ENCODE peak calls at places on chromosomes 2 and 18, in eight cellular contexts. P, Z, I, B, L, E, H and U are unnamed samples.

GRCh38 chr2:49255325-49256023 is 101.2 kb upstream of the FSHR start:
- DNase-seq in I (peak), P (no peak), H (no peak), B (no peak), Z (no peak), E (no peak), L (peak), U (no peak)

GRCh38 chr2:64220906-64221659 is 76.9 kb upstream of the PELI1 start:
- DNase-seq in P (no peak), E (no peak), Z (no peak), B (no peak), I (no peak), L (no peak), H (no peak), U (no peak)

GRCh38 chr2:20438334-20439192 is 8.3 kb upstream of the RHOB start:
- DNase-seq in Z (peak), E (no peak), L (peak), I (peak), P (no peak), B (no peak), H (no peak), U (no peak)

GRCh38 chr2:210540471-210541257 is 15.7 kb upstream of the CPS1 start:
- DNase-seq in Z (no peak), P (no peak), H (no peak), I (no peak), L (no peak), B (no peak), E (no peak), U (no peak)

GRCh38 chr2:144619760-144620159 is 99.8 kb upstream of the ZEB2 start:
- DNase-seq in B (no peak), I (no peak), H (no peak), E (no peak), P (no peak), L (no peak), Z (no peak), U (no peak)

GRCh38 chr2:10813085-10813748 is 632 bp upstream of the PDIA6 start:
- DNase-seq in B (no peak), Z (no peak), E (no peak), I (no peak), H (no peak), L (no peak), P (no peak), U (no peak)

GRCh38 chr2:58364098-58364497 is 123.0 kb upstream of the FANCL start:
- DNase-seq in L (no peak), I (no peak), E (no peak), H (no peak), P (no peak), Z (no peak), B (no peak), U (no peak)

GRCh38 chr2:176769021-176769420 is 443.6 kb upstream of the HNRNPA3 start:
- DNase-seq in L (no peak), I (no peak), E (no peak), H (no peak), P (peak), B (no peak), Z (no peak), U (no peak)

GRCh38 chr2:170974304-170974993 is 45.4 kb downstream of the GORASP2 start:
- DNase-seq in H (no peak), B (no peak), I (no peak), E (no peak), Z (no peak), L (no peak), P (no peak), U (no peak)

GRCh38 chr2:48423376-48423775 is 106.6 kb upstream of the STON1 start:
- DNase-seq in P (no peak), Z (no peak), H (no peak), E (no peak), B (no peak), I (no peak), L (no peak), U (no peak)

GRCh38 chr2:75076088-75076487 is 117.6 kb downstream of the POLE4 start:
- DNase-seq in E (no peak), L (peak), I (peak), B (no peak), H (no peak), P (no peak), Z (peak), U (no peak)

GRCh38 chr18:78828131-78828530 is 151.5 kb upstream of the SALL3 start:
- DNase-seq in E (no peak), P (no peak), B (no peak), H (no peak), I (no peak), L (no peak), Z (no peak), U (no peak)

GRCh38 chr2:133576714-133577113 is 8.5 kb upstream of the NCKAP5 start:
- DNase-seq in Z (no peak), I (no peak), P (no peak), B (no peak), E (no peak), H (no peak), L (no peak), U (no peak)

GRCh38 chr2:100561191-100561590 is 1.6 kb upstream of the PDCL3 start:
- DNase-seq in B (no peak), Z (no peak), E (no peak), L (no peak), P (no peak), I (no peak), H (no peak), U (no peak)

GRCh38 chr2:218027426-218028188 is 24.8 kb upstream of the TNS1 start:
- DNase-seq in I (no peak), Z (no peak), B (no peak), L (no peak), P (no peak), H (no peak), E (no peak), U (no peak)

GRCh38 chr18:72867721-72868665 is at the start of gene NETO1:
- DNase-seq in E (no peak), L (peak), B (no peak), H (peak), Z (peak), P (no peak), I (peak), U (no peak)

GRCh38 chr2:134257516-134257915 is 3.6 kb downstream of the MGAT5 start:
- DNase-seq in H (no peak), E (no peak), Z (no peak), I (no peak), B (no peak), L (no peak), P (no peak), U (no peak)

GRCh38 chr2:58429285-58429874 is 188.3 kb upstream of the FANCL start:
- DNase-seq in H (no peak), L (no peak), Z (no peak), I (no peak), B (no peak), E (no peak), P (no peak), U (no peak)

GRCh38 chr2:217371681-217372297 is 511.9 kb upstream of the TNP1 start:
- DNase-seq in P (no peak), H (no peak), E (no peak), Z (peak), I (no peak), L (no peak), B (no peak), U (no peak)

GRCh38 chr2:45055261-45055660 is 46.0 kb upstream of the SIX2 start:
- DNase-seq in H (no peak), E (no peak), I (no peak), Z (no peak), L (no peak), P (no peak), B (no peak), U (no peak)

GRCh38 chr2:121722479-121722878 is 14.2 kb downstream of the NIFK start:
- DNase-seq in Z (no peak), I (no peak), B (no peak), L (no peak), P (no peak), H (peak), E (no peak), U (no peak)

GRCh38 chr18:79136742-79137141 is 67.5 kb downstream of the ATP9B start:
- DNase-seq in B (no peak), E (no peak), P (no peak), H (no peak), I (no peak), L (no peak), Z (no peak), U (no peak)

GRCh38 chr2:186576614-186577013 is 13.2 kb upstream of the ITGAV start:
- DNase-seq in B (no peak), L (no peak), E (no peak), P (no peak), H (no peak), Z (no peak), I (no peak), U (no peak)

GRCh38 chr2:45904267-45904921 is 252.9 kb downstream of the PRKCE start:
- DNase-seq in H (peak), P (no peak), I (no peak), B (no peak), E (no peak), L (no peak), Z (peak), U (no peak)

GRCh38 chr2:27322301-27322765 is 564 bp downstream of the MPV17 start:
- DNase-seq in E (peak), I (no peak), B (no peak), P (peak), H (peak), Z (peak), L (no peak), U (peak)

GRCh38 chr2:155815851-155816250 is 516.7 kb downstream of the NR4A2 start:
- DNase-seq in H (peak), I (no peak), Z (peak), L (no peak), P (no peak), B (no peak), E (no peak), U (no peak)

GRCh38 chr2:79511320-79511951 is 1.4 kb upstream of the CTNNA2 start:
- DNase-seq in I (no peak), H (peak), L (no peak), P (no peak), B (no peak), E (no peak), Z (no peak), U (no peak)

GRCh38 chr18:74791501-74792188 is 194.0 kb downstream of the ZNF407 start:
- DNase-seq in L (no peak), I (no peak), Z (no peak), P (no peak), E (no peak), H (no peak), B (no peak), U (no peak)

GRCh38 chr18:5961828-5962150 is 66.5 kb upstream of the TMEM200C start:
- DNase-seq in B (no peak), L (no peak), P (no peak), I (no peak), H (no peak), E (no peak), Z (no peak), U (no peak)

GRCh38 chr2:24021122-24021998 is 11.5 kb downstream of the MFSD2B start:
- DNase-seq in L (no peak), H (peak), E (no peak), I (no peak), P (no peak), Z (peak), B (no peak), U (no peak)

GRCh38 chr2:100845141-100845991 is 25.4 kb downstream of the NPAS2 start:
- DNase-seq in L (no peak), P (no peak), I (no peak), E (peak), B (no peak), H (no peak), Z (no peak), U (no peak)

GRCh38 chr2:109218087-109218791 is 89.2 kb downstream of the SH3RF3 start:
- DNase-seq in E (no peak), P (no peak), L (no peak), I (no peak), H (no peak), Z (no peak), B (no peak), U (no peak)

GRCh38 chr18:24544141-24544498 is 83.7 kb downstream of the HRH4 start:
- DNase-seq in B (no peak), L (peak), H (no peak), I (peak), P (no peak), E (no peak), Z (no peak), U (no peak)

GRCh38 chr2:235940330-235940729 is 227.9 kb downstream of the GBX2 start:
- DNase-seq in P (no peak), Z (no peak), H (no peak), I (no peak), L (no peak), E (peak), B (no peak), U (no peak)

GRCh38 chr2:1947316-1947715 is 203.0 kb upstream of the PXDN start:
- DNase-seq in B (no peak), L (no peak), I (no peak), E (no peak), H (no peak), Z (no peak), P (no peak), U (no peak)

GRCh38 chr2:215454519-215454918 is 18.7 kb upstream of the FN1 start:
- DNase-seq in H (no peak), Z (no peak), B (no peak), E (no peak), P (peak), I (peak), L (peak), U (no peak)